ENCODE peak calls at places on chromosome 21, in eight cellular contexts. N is uterus, W is heart right ventricle, I is skeletal muscle cell, M is PC-9, X is GM12865, R is HFF-Myc, T is lower leg skin. J is an unnamed sample.

GRCh38 chr21:34614693-34615486 is at the start of gene RCAN1:
- DNase-seq in X (peak), T (peak), M (peak), I (peak), N (peak), W (peak), R (peak), J (peak)

GRCh38 chr21:27693376-27693775 is 726.5 kb upstream of the ADAMTS5 start:
- DNase-seq in M (no peak), R (no peak), N (no peak), X (no peak), I (peak), W (no peak), T (no peak), J (no peak)

GRCh38 chr21:29359718-29360117 is 61.0 kb downstream of the BACH1 start:
- DNase-seq in R (no peak), X (no peak), M (no peak), W (no peak), T (no peak), I (no peak), N (no peak), J (no peak)

GRCh38 chr21:21714396-21714795 is 716.2 kb downstream of the NCAM2 start:
- DNase-seq in T (no peak), R (peak), X (no peak), N (no peak), M (no peak), W (no peak), I (peak), J (peak)

GRCh38 chr21:29091032-29091431 is 17.6 kb upstream of the CCT8 start:
- DNase-seq in X (no peak), R (peak), I (peak), M (peak), W (no peak), T (no peak), N (no peak), J (no peak)

GRCh38 chr21:30072496-30072895 is 94.1 kb downstream of the CLDN17 start:
- DNase-seq in X (peak), R (peak), T (no peak), M (no peak), W (peak), I (peak), N (no peak), J (peak)

GRCh38 chr21:35203093-35204021 is 154.3 kb upstream of the RUNX1 start:
- DNase-seq in R (no peak), N (no peak), W (no peak), X (no peak), M (no peak), T (no peak), I (no peak), J (no peak)

GRCh38 chr21:14318598-14318997 is 64.3 kb downstream of the HSPA13 start:
- DNase-seq in T (no peak), M (no peak), W (no peak), I (no peak), R (no peak), X (no peak), N (no peak), J (no peak)

GRCh38 chr21:34574581-34574980 is 40.3 kb downstream of the RCAN1 start:
- DNase-seq in I (no peak), X (no peak), T (no peak), R (no peak), N (no peak), W (no peak), M (no peak), J (no peak)

GRCh38 chr21:20875741-20876140 is 122.5 kb upstream of the NCAM2 start:
- DNase-seq in M (no peak), N (no peak), X (no peak), R (no peak), I (no peak), W (no peak), T (no peak), J (no peak)

GRCh38 chr21:46269466-46269865 is 15.9 kb downstream of the MCM3AP start:
- DNase-seq in R (no peak), X (no peak), T (no peak), N (no peak), M (peak), W (no peak), I (no peak), J (no peak)

GRCh38 chr21:15084668-15085067 is 19.9 kb upstream of the NRIP1 start:
- DNase-seq in M (no peak), W (no peak), T (no peak), I (no peak), X (no peak), N (no peak), R (no peak), J (no peak)

GRCh38 chr21:45175326-45176085 is 101.1 kb downstream of the ADARB1 start:
- DNase-seq in T (no peak), N (no peak), I (no peak), M (no peak), X (no peak), W (no peak), R (no peak), J (no peak)
- H3K4me3 ChIP-seq in T (no peak), N (no peak), I (no peak), M (no peak), X (no peak), W (no peak), R (no peak), J (no peak)

DNA sequence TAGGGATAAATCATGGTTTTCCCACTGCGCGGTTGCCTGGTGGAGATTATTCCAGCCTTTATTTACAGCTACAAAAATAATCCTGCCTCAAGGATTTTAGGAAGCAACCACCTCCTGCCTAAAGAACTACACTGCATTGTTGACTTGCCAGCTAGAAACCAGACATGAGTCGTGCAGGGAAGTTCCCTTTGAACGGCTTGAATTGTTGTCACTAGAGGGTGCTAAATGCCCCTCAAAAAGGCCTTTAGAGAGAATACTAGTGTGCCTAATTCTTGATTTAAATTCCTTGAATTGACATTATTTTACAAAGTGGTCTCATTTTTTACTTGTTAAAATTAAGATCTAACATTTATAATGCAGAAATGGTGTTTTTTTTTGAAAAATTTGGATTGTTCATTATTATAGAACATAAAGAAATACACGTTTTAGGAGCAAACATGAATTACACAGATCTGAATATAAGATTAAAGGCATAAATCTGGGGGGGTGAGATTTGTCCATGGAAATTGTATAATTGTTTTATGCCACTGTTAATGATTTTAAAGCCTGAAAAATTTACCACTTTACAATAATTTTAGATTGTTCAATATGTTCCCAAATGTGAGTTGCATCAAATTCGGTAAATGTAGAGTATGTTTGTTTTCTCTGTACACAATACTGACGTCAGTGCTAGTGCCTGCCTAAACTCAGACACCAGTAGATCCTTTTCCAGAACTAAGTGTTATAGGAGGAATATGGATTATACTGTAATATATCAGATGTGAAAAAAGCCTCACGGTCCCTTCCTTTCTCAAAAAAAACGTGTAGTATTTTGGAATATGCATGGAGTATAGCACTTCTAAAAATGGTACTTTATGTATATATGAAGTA is 7.6 kb upstream of the ERG start:
- DNase-seq in X (peak), R (peak), T (peak), I (no peak), M (no peak), W (peak), N (peak), J (peak)
- H3K4me3 ChIP-seq in X (no peak), R (no peak), T (no peak), I (no peak), M (no peak), W (no peak), N (peak), J (no peak)

DNA sequence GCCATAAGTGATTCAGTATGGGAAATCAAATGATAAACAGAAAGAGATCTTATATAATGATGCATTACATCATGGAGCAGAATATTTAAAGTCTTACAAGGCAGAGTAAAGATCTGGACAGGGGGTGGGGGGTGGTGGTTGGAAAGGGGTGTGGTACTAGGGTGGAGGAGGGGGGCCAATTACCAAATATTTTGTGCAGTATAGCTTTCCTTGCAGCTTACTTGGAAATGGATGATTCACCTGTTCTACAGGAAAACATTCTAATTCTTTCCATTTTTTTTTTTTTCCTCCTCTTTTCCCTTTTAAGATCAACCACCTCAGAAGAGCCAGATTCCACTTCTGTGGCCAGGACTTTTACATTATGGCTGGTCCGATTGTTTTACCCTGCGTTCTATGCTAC is 859.3 kb downstream of the USP25 start:
- DNase-seq in M (peak), I (no peak), R (no peak), T (no peak), X (no peak), N (no peak), W (no peak), J (no peak)
- H3K4me3 ChIP-seq in M (peak), I (no peak), R (peak), T (no peak), X (no peak), N (no peak), W (no peak), J (no peak)

DNA sequence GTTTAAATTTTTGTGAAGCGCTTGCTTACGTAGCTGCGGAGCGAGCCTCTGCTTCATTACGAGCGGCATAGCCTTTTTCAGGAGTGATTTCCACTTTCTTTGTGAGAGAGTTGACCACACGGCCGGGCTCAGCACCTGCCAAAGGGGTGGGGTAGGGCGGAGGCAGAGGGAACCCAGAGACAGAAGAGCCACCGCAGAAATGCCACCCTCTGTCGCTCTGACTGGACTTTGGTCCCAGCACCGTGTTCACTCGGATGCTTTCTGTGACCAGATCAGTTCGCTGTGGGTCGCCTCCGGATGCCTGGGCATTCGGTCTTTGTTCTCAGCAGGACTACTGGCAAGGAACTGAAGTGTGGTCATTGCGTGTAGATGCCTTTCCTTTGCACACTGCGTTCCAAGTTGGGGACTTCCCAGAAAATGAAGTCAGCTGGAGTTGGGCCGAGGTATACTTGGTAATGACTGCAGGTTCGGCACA is 897 bp downstream of the CHODL start:
- DNase-seq in T (no peak), I (no peak), X (no peak), N (no peak), W (no peak), M (no peak), R (no peak), J (peak)
- H3K4me3 ChIP-seq in T (no peak), I (peak), X (no peak), N (no peak), W (peak), M (no peak), R (no peak), J (peak)

GRCh38 chr21:41361786-41362604 is at the start of gene MX2:
- DNase-seq in T (peak), R (peak), I (peak), N (peak), W (peak), X (peak), M (peak), J (no peak)
- H3K4me3 ChIP-seq in T (no peak), R (peak), I (peak), N (peak), W (peak), X (peak), M (peak), J (no peak)

GRCh38 chr21:45184869-45185268 is 102.8 kb downstream of the POFUT2 start:
- DNase-seq in X (no peak), W (no peak), M (no peak), I (no peak), T (no peak), N (no peak), R (no peak), J (no peak)
- H3K4me3 ChIP-seq in X (no peak), W (no peak), M (no peak), I (no peak), T (no peak), N (no peak), R (no peak), J (no peak)

DNA sequence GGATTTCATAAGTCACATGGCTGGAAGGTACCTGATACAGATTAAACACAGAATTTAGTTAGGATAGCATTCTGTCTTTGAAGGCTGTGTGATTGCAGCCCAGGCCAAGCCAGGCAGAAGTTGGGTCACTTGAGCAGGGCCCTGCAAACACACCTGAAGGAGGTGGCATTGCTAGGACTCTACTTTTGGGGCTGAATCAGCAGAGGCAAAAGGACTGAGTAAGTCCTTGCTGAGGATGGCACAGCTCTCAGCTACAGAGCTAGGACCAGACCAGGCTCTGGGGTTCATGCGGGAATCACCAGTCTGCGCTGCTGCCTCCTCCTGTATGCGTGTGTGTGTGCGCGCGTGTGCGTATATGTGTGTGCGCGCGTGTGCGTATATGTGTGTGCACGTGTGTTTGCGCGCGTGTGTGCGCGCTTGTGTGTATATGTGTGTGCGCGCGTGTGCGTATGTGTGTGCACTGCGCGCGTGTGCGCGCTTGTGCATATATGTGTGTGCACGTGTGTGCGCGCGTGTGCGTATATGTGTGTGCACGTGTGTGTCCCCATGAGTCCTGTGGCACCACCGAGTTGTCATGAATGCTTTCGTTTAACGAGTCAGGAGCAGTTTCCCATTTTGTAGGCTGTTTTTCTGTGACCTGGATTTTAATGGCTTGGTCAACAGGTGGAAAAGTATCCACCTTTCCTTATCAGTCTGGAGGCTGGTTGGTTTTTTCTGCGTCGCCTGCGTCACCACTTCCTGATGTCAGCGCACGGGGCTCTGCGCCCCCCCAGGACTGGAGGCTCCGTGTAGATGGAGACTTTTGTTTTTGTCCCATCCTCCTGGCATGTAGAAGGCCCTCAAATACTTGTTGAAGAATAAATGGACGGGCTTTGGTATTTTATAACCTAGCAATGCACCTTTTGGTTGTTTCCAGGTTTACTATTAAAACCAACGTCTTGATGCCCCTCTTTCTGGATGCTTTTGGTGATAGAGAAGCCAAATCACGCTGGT is 34.7 kb downstream of the ADARB1 start:
- DNase-seq in I (no peak), T (no peak), N (no peak), X (no peak), M (no peak), R (no peak), W (no peak), J (no peak)
- H3K4me3 ChIP-seq in I (no peak), T (no peak), N (no peak), X (peak), M (no peak), R (no peak), W (no peak), J (no peak)

GRCh38 chr21:43701936-43702784 is 16.8 kb upstream of the PDXK start:
- DNase-seq in M (no peak), N (no peak), R (no peak), X (no peak), T (no peak), I (no peak), W (no peak), J (no peak)

GRCh38 chr21:43699933-43700599 is 18.9 kb upstream of the PDXK start:
- DNase-seq in T (no peak), M (no peak), I (no peak), N (no peak), W (no peak), X (no peak), R (no peak), J (no peak)

GRCh38 chr21:43707462-43707861 is 11.5 kb upstream of the PDXK start:
- DNase-seq in I (no peak), R (no peak), M (no peak), W (no peak), T (no peak), X (no peak), N (no peak), J (no peak)

GRCh38 chr21:43702785-43703067 is 16.2 kb upstream of the PDXK start:
- DNase-seq in M (no peak), T (no peak), I (no peak), W (no peak), R (no peak), X (no peak), N (no peak), J (no peak)

DNA sequence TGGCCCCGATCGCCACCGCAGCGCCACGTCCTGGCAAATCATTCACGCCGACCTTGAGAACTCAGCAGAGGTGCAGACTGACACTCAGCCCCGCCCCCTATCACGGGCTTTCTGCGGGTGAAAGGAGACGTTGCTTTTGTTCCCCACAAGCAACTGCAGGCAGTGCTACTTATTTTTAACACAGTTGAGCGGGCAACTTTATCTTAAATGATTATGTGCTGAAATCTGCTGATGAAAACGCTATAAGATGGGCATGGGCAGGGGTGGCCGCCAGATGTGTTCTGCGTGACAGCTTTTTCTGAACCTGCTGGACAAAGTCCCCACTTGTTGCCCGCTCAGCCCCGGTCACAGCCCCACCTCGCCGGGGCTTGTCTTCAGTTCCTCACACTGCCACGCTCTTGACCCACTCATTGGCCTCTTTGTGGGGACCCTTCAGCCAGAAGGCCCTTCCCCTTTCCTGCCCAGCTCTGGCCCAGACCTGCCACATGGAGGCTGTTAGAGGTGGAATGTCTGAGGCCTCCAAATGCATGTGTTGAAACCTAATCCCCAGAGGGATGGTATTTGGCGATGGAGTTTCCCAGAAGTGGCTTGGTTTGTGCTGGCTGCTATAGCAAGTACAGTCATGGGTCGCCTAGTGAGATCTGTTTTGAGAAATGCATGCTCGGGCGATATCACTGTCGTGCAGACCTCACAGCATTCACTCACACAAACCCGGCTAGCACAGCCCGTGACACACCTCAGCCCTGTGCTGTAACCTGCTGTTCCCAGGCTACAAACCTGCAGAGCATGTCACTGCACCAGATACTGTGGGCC is 15.7 kb upstream of the PDXK start:
- DNase-seq in M (no peak), I (peak), R (peak), N (no peak), X (no peak), T (no peak), W (peak), J (no peak)
- H3K4me3 ChIP-seq in M (no peak), I (no peak), R (no peak), N (no peak), X (no peak), T (no peak), W (peak), J (no peak)

GRCh38 chr21:39022901-39023693 is 160.2 kb downstream of the PSMG1 start:
- DNase-seq in I (no peak), X (no peak), R (no peak), T (no peak), N (peak), W (peak), M (no peak), J (no peak)
- H3K4me3 ChIP-seq in I (no peak), X (no peak), R (no peak), T (no peak), N (no peak), W (no peak), M (no peak), J (no peak)

GRCh38 chr21:41171210-41171609 is 3.2 kb downstream of the BACE2 start:
- DNase-seq in X (no peak), W (peak), N (peak), I (no peak), T (peak), M (no peak), R (no peak), J (no peak)
- H3K4me3 ChIP-seq in X (no peak), W (no peak), N (no peak), I (no peak), T (no peak), M (no peak), R (no peak), J (no peak)